ENCODE peak calls at places on chromosome 6, in four cellular contexts. K is activated B cell treated with CpG ODN at 0.5 μM for 24 hours, M is GM10248, N is cardiac fibroblast. F is an unnamed sample.

GRCh38 chr6:66478705-66479104 is 771.7 kb upstream of the EYS start:
- DNase-seq in N (no peak), M (no peak), K (no peak), F (no peak)

GRCh38 chr6:111113731-111114438 is 26.6 kb downstream of the SLC16A10 start:
- DNase-seq in K (no peak), N (peak), M (no peak), F (no peak)

GRCh38 chr6:50145125-50145524 is 95.4 kb upstream of the DEFB112 start:
- DNase-seq in K (no peak), M (no peak), N (no peak), F (no peak)

GRCh38 chr6:34839696-34840352 is 47.9 kb downstream of the BLTP3A start:
- DNase-seq in N (no peak), M (no peak), K (no peak), F (no peak)

GRCh38 chr6:138716017-138716416 is 57.6 kb upstream of the CCDC28A start:
- DNase-seq in N (no peak), K (no peak), M (no peak), F (no peak)

GRCh38 chr6:113281014-113281810 is 575.9 kb upstream of the MARCKS start:
- DNase-seq in M (no peak), K (no peak), N (peak), F (no peak)

GRCh38 chr6:47090881-47091280 is 48.7 kb upstream of the ADGRF1 start:
- DNase-seq in N (no peak), M (no peak), K (no peak), F (no peak)

GRCh38 chr6:108690326-108691000 is 129.7 kb downstream of the FOXO3 start:
- DNase-seq in N (peak), K (no peak), M (no peak), F (no peak)

GRCh38 chr6:74940211-74940610 is 265.6 kb downstream of the COL12A1 start:
- DNase-seq in K (no peak), N (no peak), M (no peak), F (no peak)

DNA sequence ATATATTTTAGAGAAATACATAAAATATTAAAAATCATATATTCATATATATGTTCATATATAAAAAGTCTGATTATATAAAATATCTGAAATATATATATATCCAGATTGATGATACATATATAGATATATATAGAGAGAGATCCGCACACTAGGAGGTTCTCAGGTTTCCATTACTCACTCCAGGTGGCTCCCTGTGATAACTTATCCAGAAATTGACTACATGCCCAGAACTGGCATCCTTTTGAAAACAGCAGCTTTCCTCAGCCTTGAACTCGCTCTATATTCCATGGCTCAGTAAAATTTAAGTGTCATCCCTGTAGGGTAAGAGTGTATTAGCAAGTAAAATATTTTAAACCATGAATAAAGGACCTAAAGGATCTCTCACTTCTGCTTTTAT is 206.8 kb downstream of the TINAG start:
- DNase-seq in K (no peak), N (no peak), M (no peak), F (no peak)
- TF ChIP-seq CTCF in K (no peak), N (no peak), M (no peak), F (no peak)

DNA sequence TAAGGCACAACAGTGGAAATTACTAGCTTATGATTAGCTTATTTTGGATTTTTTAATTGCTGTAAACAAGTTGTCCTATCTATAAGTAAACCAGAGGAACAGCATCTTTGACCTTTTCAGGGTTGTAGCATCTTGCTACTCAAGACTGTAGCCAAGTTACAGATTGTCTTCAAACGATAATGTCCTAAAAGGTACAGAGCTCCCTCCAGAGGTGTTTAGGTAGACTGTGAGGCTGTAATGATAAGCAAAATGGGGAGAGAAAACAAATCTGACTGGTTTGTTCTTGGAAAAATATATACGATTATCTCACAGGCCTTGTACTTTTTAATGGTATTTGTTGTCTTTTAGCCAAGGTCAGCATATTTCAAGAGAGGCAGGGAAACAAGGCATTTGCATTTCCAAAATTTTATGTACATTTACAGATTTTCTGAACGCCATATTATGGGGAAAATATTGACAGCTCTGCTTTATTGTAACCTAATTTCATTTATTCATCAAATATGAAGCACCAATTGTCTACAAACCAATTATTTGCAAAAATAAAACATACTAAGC is 273.4 kb downstream of the MEI4 start:
- DNase-seq in M (no peak), N (no peak), K (no peak), F (no peak)
- TF ChIP-seq CTCF in M (peak), N (no peak), K (no peak), F (no peak)

GRCh38 chr6:17169291-17169690 is 67.4 kb downstream of the STMND1 start:
- DNase-seq in N (peak), M (no peak), K (no peak), F (no peak)
- TF ChIP-seq CTCF in N (no peak), M (no peak), K (no peak), F (no peak)

DNA sequence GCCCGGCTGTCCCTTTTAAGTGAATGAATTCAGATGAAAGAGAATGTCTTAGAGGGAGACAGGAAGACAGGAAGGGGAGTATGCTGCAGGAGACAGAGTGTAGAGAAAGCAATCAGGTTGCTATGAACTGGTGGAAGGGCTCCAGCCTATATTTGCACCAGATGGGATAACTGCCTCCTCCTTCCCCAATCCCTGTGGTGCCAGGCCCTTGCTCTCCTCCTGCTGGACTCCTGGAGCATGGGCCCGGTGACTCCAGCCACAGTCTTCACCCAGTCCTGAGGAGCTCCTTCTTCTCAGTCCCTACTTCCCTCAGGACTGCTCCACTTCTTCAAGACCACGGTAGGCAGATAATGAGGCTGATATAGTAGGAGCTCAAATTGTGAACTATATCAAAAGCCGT is 91.8 kb downstream of the TMEM200A start:
- DNase-seq in K (no peak), M (no peak), N (no peak), F (no peak)
- TF ChIP-seq CTCF in K (no peak), M (no peak), N (peak), F (no peak)

GRCh38 chr6:32763417-32763816 is at the start of gene HLA-DQB2:
- DNase-seq in K (no peak), N (peak), M (no peak), F (no peak)
- TF ChIP-seq CTCF in K (no peak), N (no peak), M (no peak), F (no peak)

DNA sequence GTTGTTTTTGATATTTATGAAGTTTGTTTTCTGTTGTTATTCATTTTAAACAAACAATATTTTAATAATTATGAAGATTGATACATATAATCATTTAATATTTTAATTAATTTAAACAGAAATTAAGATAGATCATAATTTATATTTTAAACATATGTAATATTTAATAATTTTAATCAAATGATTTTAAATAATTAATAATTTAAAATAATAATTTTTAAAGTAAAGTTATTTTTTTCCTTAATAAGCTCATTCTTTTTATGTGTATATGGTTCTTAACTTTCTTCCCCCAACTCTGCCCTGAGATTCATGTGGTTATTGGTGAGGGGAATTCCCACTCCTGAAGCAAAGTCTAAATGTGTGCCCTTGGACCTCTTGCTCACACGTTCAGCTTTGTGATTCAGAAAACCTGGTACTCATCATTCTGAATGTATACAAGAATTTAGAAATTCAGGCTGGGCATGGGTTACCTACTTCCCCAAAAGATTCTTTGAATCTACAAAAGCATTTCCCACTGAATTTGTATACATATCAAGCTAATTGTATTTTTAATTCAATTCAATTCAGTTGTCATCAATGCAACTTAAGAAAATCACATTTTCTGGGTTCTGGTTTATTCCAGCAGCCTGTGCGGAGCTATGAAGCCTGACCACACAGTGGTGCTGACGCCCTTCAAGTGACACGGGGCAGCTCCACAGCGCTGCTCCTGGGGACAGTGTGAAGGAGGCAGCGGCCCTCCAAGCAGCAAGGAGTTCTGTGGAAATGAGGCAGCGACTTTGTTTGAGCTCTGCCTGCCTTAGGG is 168.9 kb upstream of the UST start:
- DNase-seq in M (peak), K (peak), N (peak), F (peak)
- TF ChIP-seq CTCF in M (peak), K (no peak), N (peak), F (no peak)

DNA sequence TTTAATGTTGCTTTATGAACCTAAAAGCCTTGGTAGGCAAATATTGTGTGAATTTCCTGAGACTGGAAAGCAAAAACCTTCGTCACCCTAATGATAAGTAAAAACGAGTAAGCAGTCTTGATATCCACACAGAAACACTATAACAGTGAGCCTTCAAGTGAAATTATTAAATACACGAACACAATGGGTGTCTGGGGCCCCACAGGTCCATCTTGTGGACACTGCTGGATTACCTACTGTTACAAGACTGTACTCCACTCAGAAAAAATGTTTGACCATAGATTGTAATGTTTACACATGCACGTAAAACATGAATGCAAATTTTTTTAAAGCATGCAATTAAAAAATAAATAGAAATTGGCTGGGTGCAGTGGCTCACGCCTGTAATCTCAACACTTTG is 466.9 kb downstream of the CD83 start:
- DNase-seq in N (peak), M (no peak), K (no peak), F (no peak)
- TF ChIP-seq CTCF in N (peak), M (no peak), K (no peak), F (no peak)

DNA sequence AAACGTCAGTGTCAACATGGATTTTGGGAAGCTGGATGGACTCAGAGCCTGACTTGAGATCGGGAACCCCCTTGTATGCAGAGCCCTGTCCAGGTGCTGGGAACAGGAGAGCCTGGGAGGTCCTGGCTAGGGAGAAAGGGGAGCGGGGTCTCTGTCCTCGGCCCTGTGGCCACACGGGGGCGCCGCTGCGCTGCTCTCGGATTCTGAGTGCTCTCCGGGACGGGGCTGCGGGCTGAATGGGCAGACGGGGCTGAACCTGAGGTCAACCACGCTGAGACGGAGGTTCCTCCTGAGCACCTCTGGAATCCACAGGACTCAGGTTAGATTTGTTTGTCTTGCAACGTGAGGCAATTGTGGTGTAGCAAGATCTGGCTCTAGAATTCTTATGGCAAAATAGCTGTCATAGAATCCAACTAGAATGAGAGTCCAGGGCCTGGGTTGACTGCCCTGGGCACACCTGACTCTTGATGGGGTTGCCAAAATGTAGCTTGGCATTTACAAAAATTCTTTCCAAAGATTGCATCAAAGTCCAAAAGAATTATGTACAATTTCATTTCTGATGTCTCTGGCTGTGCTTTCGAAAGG is 20.6 kb upstream of the HLA-F start:
- DNase-seq in N (peak), K (peak), M (peak), F (peak)
- TF ChIP-seq CTCF in N (peak), K (no peak), M (peak), F (peak)